ENCODE peak calls at places on chromosomes 1 and 21, in five cellular contexts. Y is astrocyte, S is A549, U is K562, F is A673. X is an unnamed sample.

GRCh38 chr1:220294754-220295419 is 22.6 kb upstream of the RAB3GAP2 start:
- DNase-seq in Y (peak; percentile 75), S (no peak), U (no peak), F (no peak), X (no peak)

GRCh38 chr1:180040034-180040433 is 85.4 kb downstream of the CEP350 start:
- DNase-seq in Y (peak; percentile 16), S (no peak), U (no peak), F (no peak), X (no peak)

GRCh38 chr1:203440780-203441179 is 34.8 kb upstream of the PRELP start:
- DNase-seq in Y (peak; percentile 58), S (no peak), U (no peak), F (peak; percentile 77), X (peak; percentile 89)

GRCh38 chr1:42340093-42340492 is 5.1 kb upstream of the FOXJ3 start:
- DNase-seq in Y (no peak), S (peak; percentile 65), U (no peak), F (no peak), X (no peak)

GRCh38 chr1:53482441-53483153 is 23.4 kb downstream of the DMRTB1 start:
- DNase-seq in Y (no peak), S (no peak), U (no peak), F (no peak), X (no peak)

GRCh38 chr1:155513300-155513926 is 49.2 kb downstream of the ASH1L start:
- DNase-seq in Y (peak; percentile 41), S (peak; percentile 15), U (no peak), F (no peak), X (no peak)

GRCh38 chr1:44144962-44145756 is 3.7 kb upstream of the KLF18 start:
- DNase-seq in Y (no peak), S (no peak), U (no peak), F (no peak), X (no peak)

GRCh38 chr1:33085332-33085731 is 4.4 kb downstream of the AZIN2 start:
- DNase-seq in Y (no peak), S (no peak), U (no peak), F (no peak), X (no peak)

GRCh38 chr1:56194911-56195310 is 384.5 kb downstream of the PLPP3 start:
- DNase-seq in Y (no peak), S (no peak), U (no peak), F (no peak), X (no peak)

GRCh38 chr1:37995773-37996379 is 6.1 kb upstream of the SF3A3 start:
- DNase-seq in Y (peak; percentile 72), S (no peak), U (no peak), F (peak; percentile 97), X (no peak)

GRCh38 chr1:151604291-151604690 is 7.6 kb upstream of the SNX27 start:
- DNase-seq in Y (peak; percentile 25), S (no peak), U (no peak), F (no peak), X (no peak)

GRCh38 chr21:44483288-44484237 is 28.3 kb downstream of the LRRC3 start:
- DNase-seq in Y (no peak), S (no peak), U (no peak), F (no peak), X (no peak)

GRCh38 chr1:164565356-164565755 is 6.4 kb downstream of the PBX1 start:
- DNase-seq in Y (peak; percentile 52), S (no peak), U (no peak), F (no peak), X (no peak)
- H3K27ac ChIP-seq in Y (no peak overlapping the region), S (peak overlapping the region; percentile 71), U (no peak overlapping the region), F (no peak overlapping the region), X (no peak overlapping the region)

DNA sequence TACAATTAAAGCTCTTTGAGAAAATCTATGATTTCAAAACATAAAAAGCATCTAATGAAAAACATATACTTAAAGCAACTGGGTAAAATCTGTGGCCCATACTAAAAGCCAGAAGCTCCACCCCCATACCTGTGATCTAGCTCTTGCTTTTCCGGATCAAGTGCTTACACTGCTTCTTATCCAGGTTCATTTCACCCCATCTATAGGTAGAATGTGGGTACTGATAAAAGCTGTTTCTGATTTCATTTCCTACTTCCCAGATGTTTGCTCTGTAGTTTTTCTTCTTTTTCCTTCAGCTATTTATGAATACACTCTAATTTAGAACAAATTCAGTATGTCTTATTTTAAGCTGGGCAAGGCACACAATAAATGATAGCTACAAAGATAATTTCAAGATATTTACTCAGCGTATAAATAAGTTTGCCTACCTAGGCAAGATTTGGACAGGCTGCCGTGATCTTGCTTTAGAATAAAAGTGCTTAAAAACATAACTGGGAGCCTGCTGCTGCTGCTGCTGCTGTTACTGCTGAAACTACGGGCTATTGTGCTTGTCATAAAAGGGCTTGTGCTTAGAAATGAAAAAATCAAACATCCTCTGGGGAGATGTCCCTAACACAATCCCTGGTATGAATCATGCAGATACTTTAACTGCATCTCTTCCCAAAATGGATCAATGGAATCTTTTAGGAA is 2.1 kb downstream of the SIPA1L2 start:
- DNase-seq in Y (peak; percentile 34), S (peak; percentile 64), U (peak; percentile 35), F (peak; percentile 47), X (peak; percentile 38)
- TF ChIP-seq CTCF in Y (peak; percentile 49), S (peak; percentile 57), U (no peak), F (peak; percentile 53), X (peak; percentile 70)

DNA sequence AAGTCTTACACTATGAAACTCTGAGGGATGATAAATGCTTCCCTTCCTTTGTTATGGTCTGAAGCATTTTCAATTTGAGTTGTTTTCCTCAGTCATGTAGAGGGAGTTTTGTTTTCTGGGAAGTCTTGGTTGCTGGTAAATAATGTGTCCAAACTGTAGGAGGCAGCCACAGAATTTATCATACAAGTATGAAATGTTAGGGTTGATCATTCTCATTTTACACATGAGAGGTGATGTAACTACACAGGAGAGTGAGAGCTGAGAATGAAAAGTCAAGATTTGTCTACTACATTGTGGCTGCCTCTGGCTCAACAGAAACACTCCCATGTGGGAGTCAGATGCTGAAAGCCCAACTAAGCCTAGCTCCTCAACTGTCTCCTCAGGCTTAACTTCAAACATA is 182.5 kb upstream of the SGIP1 start:
- DNase-seq in Y (no peak), S (no peak), U (no peak), F (no peak), X (no peak)
- H3K4me3 ChIP-seq in Y (no peak overlapping the region), S (no peak overlapping the region), U (no peak overlapping the region), F (no peak overlapping the region), X (no peak overlapping the region)

DNA sequence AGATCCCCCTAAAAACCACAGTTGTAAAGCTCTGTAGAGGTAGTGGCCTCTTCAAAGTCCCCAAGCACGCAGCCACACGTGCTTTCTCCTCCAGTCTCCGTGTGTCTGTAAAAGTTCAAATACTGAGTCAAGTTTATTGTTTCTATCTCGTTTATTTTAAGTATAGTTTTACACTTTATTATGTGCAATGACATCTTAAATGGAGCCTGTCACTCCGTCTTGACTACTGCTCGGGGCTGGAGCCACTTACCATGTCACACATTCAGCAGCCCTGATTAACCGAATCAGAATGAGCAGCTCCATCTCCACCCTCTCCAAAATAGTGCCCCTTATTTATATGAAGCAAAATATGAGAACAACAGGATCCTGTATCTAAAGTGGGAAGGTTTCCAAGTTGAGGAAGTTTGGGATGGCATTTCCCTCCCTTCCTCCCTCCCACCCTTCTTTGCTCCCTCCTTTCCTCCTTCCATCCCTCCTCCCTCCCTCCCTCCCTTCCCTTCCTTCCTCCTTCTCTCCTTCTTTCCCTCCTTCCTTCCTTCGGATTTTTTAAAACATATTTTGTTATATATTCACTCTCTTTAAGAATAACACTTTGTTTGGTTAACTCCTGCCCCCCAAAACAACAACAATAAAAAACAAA is 201.1 kb downstream of the PBX1 start:
- DNase-seq in Y (no peak), S (no peak), U (no peak), F (no peak), X (no peak)
- H3K27ac ChIP-seq in Y (no peak overlapping the region), S (peak overlapping the region; percentile 83), U (no peak overlapping the region), F (no peak overlapping the region), X (no peak overlapping the region)

GRCh38 chr1:226730826-226731225 is 8.3 kb downstream of the ITPKB start:
- DNase-seq in Y (no peak), S (no peak), U (no peak), F (no peak), X (no peak)
- TF ChIP-seq CTCF in Y (no peak), S (no peak), U (no peak), F (no peak), X (no peak)

GRCh38 chr21:29300547-29301138 is 1.9 kb downstream of the BACH1 start:
- DNase-seq in Y (peak; percentile 57), S (no peak), U (no peak), F (no peak), X (peak; percentile 27)
- H3K4me3 ChIP-seq in Y (peak overlapping the region; percentile 96), S (peak overlapping the region; percentile 94), U (peak overlapping the region; percentile 74), F (peak overlapping the region; percentile 81), X (peak overlapping the region; percentile 97)

X was measured in WERI-Rb-1.